ENCODE peak calls at places on chromosomes 16 and 17, in four cellular contexts. One of them, this sample, is unnamed. For H3K27me3, the result is how much of the 10 kb centered on the place peaks cover.

GRCh38 chr17:40099627-40100418 is 566 bp downstream of the NR1D1 start:
- DNase-seq in suprapubic skin: no peak
- DNase-seq in right cardiac atrium: peak
- DNase-seq in neural progenitor cell: no peak
- DNase-seq in this sample: no peak

GRCh38 chr17:56914641-56915263 is 903 bp upstream of the TRIM25 start:
- DNase-seq in suprapubic skin: no peak
- DNase-seq in right cardiac atrium: no peak
- DNase-seq in neural progenitor cell: no peak
- DNase-seq in this sample: no peak

GRCh38 chr16:85348921-85349334 is 236.7 kb upstream of the CIBAR2 start:
- DNase-seq in suprapubic skin: no peak
- DNase-seq in right cardiac atrium: no peak
- DNase-seq in neural progenitor cell: no peak
- DNase-seq in this sample: no peak

GRCh38 chr17:28093999-28094716 is 51.7 kb downstream of the NLK start:
- DNase-seq in suprapubic skin: no peak
- DNase-seq in right cardiac atrium: no peak
- DNase-seq in neural progenitor cell: no peak
- DNase-seq in this sample: no peak

GRCh38 chr17:50055426-50056216 is at the start of gene ITGA3:
- DNase-seq in suprapubic skin: peak
- DNase-seq in right cardiac atrium: peak
- DNase-seq in neural progenitor cell: peak
- DNase-seq in this sample: no peak

GRCh38 chr16:14405611-14406537 is 224.2 kb downstream of the PARN start:
- DNase-seq in suprapubic skin: no peak
- DNase-seq in right cardiac atrium: peak
- DNase-seq in neural progenitor cell: peak
- DNase-seq in this sample: no peak

GRCh38 chr16:85435298-85435697 is 177.8 kb upstream of the GSE1 start:
- DNase-seq in suprapubic skin: no peak
- DNase-seq in right cardiac atrium: peak
- DNase-seq in neural progenitor cell: peak
- DNase-seq in this sample: no peak

GRCh38 chr16:58499615-58500328 is at the start of gene NDRG4:
- DNase-seq in suprapubic skin: peak
- DNase-seq in right cardiac atrium: peak
- DNase-seq in neural progenitor cell: peak
- DNase-seq in this sample: peak

GRCh38 chr17:3682033-3682432 is 13.4 kb downstream of the EMC6 start:
- DNase-seq in suprapubic skin: no peak
- DNase-seq in right cardiac atrium: no peak
- DNase-seq in neural progenitor cell: no peak
- DNase-seq in this sample: no peak

GRCh38 chr16:72840591-72841381 is 207.1 kb downstream of the ZFHX3 start:
- DNase-seq in suprapubic skin: no peak
- DNase-seq in right cardiac atrium: no peak
- DNase-seq in neural progenitor cell: no peak
- DNase-seq in this sample: no peak

GRCh38 chr17:77675816-77676799 is 282.4 kb upstream of the TNRC6C start:
- DNase-seq in suprapubic skin: no peak
- DNase-seq in right cardiac atrium: peak
- DNase-seq in neural progenitor cell: peak
- DNase-seq in this sample: no peak

GRCh38 chr16:12732600-12732999 is 71.1 kb downstream of the CPPED1 start:
- DNase-seq in suprapubic skin: no peak
- DNase-seq in right cardiac atrium: no peak
- DNase-seq in neural progenitor cell: no peak
- DNase-seq in this sample: no peak

GRCh38 chr16:5025171-5025632 is 8.5 kb downstream of the NAGPA start:
- DNase-seq in suprapubic skin: no peak
- DNase-seq in right cardiac atrium: peak
- DNase-seq in neural progenitor cell: peak
- DNase-seq in this sample: peak

GRCh38 chr17:71423871-71424546 is 696.8 kb upstream of the SOX9 start:
- DNase-seq in suprapubic skin: no peak
- DNase-seq in right cardiac atrium: no peak
- DNase-seq in neural progenitor cell: no peak
- DNase-seq in this sample: no peak

DNA sequence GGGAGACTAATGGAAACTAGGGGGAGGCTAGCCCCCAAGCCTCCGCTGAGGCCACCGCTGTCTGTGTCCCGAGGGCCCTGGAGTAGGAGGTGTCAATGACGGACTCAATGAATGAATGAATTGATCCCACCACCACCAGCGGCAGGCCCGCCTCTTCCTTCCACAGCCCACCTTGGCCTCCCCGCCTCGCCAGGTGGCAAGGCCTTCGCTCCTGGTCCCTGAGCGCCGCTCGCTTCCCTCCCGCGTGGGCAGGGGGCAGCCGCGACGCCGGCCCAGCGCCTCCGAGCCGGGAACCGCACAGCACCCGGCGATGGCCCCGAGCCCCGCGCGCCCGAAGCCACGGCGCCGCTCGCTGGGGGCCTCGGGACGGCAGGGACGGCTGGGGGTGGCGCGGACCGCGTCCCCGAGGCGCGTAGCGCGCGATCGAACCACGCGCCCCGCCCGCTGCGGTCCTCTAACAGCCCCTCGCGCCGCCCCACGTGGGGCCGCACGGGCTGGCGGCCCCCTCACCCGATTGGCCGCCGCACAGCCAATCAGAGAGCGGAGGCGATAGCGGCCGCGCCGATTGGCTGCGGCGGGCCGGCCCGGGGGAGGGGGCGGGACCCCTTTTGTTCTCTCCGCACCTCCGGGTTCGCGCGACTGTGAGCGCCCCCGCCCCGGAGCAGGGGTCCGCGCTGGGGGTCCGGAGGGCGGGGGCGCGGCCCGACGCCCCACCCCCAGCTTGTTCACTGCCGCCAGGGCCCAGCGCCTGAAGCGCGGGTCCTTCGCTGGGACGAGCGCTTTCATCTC is 31.4 kb downstream of the ACTG1 start:
- DNase-seq in suprapubic skin: no peak
- DNase-seq in right cardiac atrium: peak
- DNase-seq in neural progenitor cell: peak
- DNase-seq in this sample: peak
- H3K27ac ChIP-seq in suprapubic skin: no peak
- H3K27ac ChIP-seq in right cardiac atrium: no peak
- H3K27ac ChIP-seq in neural progenitor cell: no peak
- H3K27ac ChIP-seq in this sample: no peak

GRCh38 chr16:31183432-31184428 is 3.8 kb downstream of the FUS start:
- DNase-seq in suprapubic skin: no peak
- DNase-seq in right cardiac atrium: no peak
- DNase-seq in neural progenitor cell: no peak
- DNase-seq in this sample: no peak
- H3K4me3 ChIP-seq in suprapubic skin: no peak
- H3K4me3 ChIP-seq in right cardiac atrium: no peak
- H3K4me3 ChIP-seq in neural progenitor cell: peak
- H3K4me3 ChIP-seq in this sample: no peak

GRCh38 chr16:1171001-1171400 is 18.1 kb downstream of the CACNA1H start:
- DNase-seq in suprapubic skin: no peak
- DNase-seq in right cardiac atrium: no peak
- DNase-seq in neural progenitor cell: no peak
- DNase-seq in this sample: no peak
- H3K27me3 ChIP-seq in suprapubic skin: half or more
- H3K27me3 ChIP-seq in right cardiac atrium: under half
- H3K27me3 ChIP-seq in neural progenitor cell: under half
- H3K27me3 ChIP-seq in this sample: under half

DNA sequence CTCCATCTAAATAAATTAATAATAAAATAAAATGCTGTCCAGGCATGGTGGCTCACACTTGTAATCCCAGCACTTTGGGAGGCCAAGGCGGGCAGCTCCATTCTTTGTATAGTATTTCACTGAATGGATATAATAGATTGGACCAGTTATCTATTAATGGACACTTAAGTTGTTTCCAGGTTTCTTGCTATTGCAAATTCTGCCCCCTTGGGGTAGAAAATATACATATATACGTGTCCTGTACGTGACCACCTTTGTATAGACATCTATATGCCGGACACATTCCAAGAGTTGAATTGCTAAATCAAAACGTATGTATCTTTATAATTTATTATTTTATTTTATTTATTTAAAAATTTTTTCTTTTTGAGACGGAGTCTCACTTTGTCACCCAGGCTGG is 3.9 kb upstream of the EXOC7 start:
- DNase-seq in suprapubic skin: no peak
- DNase-seq in right cardiac atrium: no peak
- DNase-seq in neural progenitor cell: peak
- DNase-seq in this sample: no peak
- H3K27ac ChIP-seq in suprapubic skin: no peak
- H3K27ac ChIP-seq in right cardiac atrium: no peak
- H3K27ac ChIP-seq in neural progenitor cell: no peak
- H3K27ac ChIP-seq in this sample: no peak

DNA sequence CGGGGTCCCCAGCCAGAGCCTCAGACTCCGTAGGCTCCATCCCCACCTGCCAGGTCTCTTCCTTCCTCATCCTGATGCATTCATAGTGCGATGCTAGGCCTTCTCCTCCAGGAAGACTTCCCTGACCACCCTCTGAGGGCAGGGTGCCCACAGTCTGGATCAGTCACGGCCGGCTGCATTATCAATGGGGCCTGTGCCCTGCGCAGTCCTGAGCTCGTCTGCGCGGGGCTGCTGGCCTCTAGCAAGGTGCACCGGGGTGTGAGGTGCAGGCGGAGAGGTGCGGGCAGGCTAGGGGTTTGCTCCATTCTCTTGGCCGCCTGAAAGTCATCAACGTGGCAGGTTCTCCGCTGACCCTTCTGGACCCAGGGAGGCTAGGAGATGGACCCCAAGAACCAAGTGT is 56.9 kb upstream of the ACSF3 start:
- DNase-seq in suprapubic skin: no peak
- DNase-seq in right cardiac atrium: peak
- DNase-seq in neural progenitor cell: no peak
- DNase-seq in this sample: no peak
- H3K4me3 ChIP-seq in suprapubic skin: no peak
- H3K4me3 ChIP-seq in right cardiac atrium: no peak
- H3K4me3 ChIP-seq in neural progenitor cell: no peak
- H3K4me3 ChIP-seq in this sample: no peak